ENCODE peak calls at places on chromosome 14, in nine cellular contexts. Y is T-helper 2 cell, Z is omental fat pad, U is esophagus muscularis mucosa, V is NCI-H510A treated with DMSO at 0.1 percent for 48 hours, N is C1 segment of cervical spinal cord, O is HuH-7.5, D is B cell, I is heart right ventricle. R is an unnamed sample.
A peak's percentile ranks its signal among the peaks of the same experiment; 100 is the strongest.

GRCh38 chr14:31716208-31716607 is 155.0 kb downstream of the NUBPL start:
- DNase-seq in Y (no peak), Z (no peak), U (no peak), V (no peak), N (no peak), O (no peak), D (no peak), I (no peak), R (no peak)

GRCh38 chr14:57884175-57884574 is 18.3 kb upstream of the SLC35F4 start:
- DNase-seq in Y (no peak), Z (no peak), U (no peak), V (no peak), N (no peak), O (no peak), D (no peak), I (no peak), R (no peak)

GRCh38 chr14:101784631-101785030 is 23.1 kb downstream of the PPP2R5C start:
- DNase-seq in Y (no peak), Z (no peak), U (peak; percentile 34), V (no peak), N (no peak), O (no peak), D (no peak), I (no peak), R (no peak)

GRCh38 chr14:51650721-51651387 is 856 bp upstream of the FRMD6 start:
- DNase-seq in Y (peak; percentile 19), Z (no peak), U (no peak), V (peak; percentile 41), N (no peak), O (peak; percentile 10), D (no peak), I (no peak), R (peak; percentile 41)

GRCh38 chr14:90458536-90458935 is 61.7 kb downstream of the CALM1 start:
- DNase-seq in Y (no peak), Z (no peak), U (no peak), V (no peak), N (no peak), O (no peak), D (no peak), I (no peak), R (no peak)

GRCh38 chr14:65927871-65928270 is 515.3 kb downstream of the FUT8 start:
- DNase-seq in Y (peak; percentile 16), Z (no peak), U (peak; percentile 89), V (peak; percentile 64), N (no peak), O (no peak), D (no peak), I (no peak), R (no peak)

GRCh38 chr14:63993992-63994391 is 141.2 kb downstream of the SYNE2 start:
- DNase-seq in Y (no peak), Z (no peak), U (no peak), V (no peak), N (no peak), O (no peak), D (no peak), I (no peak), R (no peak)

GRCh38 chr14:102086346-102086971 is 385 bp downstream of the HSP90AA1 start:
- DNase-seq in Y (peak; percentile 47), Z (no peak), U (no peak), V (no peak), N (no peak), O (no peak), D (peak; percentile 77), I (peak; percentile 62), R (peak; percentile 73)

GRCh38 chr14:79552778-79553177 is 658.5 kb downstream of the DIO2 start:
- DNase-seq in Y (no peak), Z (no peak), U (no peak), V (no peak), N (no peak), O (no peak), D (no peak), I (no peak), R (no peak)

GRCh38 chr14:22471545-22472121 is 117.4 kb downstream of the DAD1 start:
- DNase-seq in Y (no peak), Z (no peak), U (no peak), V (no peak), N (no peak), O (peak; percentile 35), D (no peak), I (no peak), R (peak; percentile 79)

GRCh38 chr14:77278461-77279230 is 7.6 kb upstream of the NGB start:
- DNase-seq in Y (no peak), Z (no peak), U (no peak), V (no peak), N (no peak), O (no peak), D (no peak), I (no peak), R (no peak)

GRCh38 chr14:51369814-51370213 is 129.8 kb downstream of the TMX1 start:
- DNase-seq in Y (no peak), Z (no peak), U (no peak), V (no peak), N (no peak), O (peak; percentile 10), D (no peak), I (no peak), R (peak; percentile 16)

R was measured in Daoy.